ENCODE peak calls at places on chromosomes 13 and 19, in ten cellular contexts. One of them, this sample, is unnamed.

GRCh38 chr19:45667620-45668341 is at the start of gene GIPR:
- DNase-seq in GM23338: peak
- DNase-seq in mammary epithelial cell: peak
- DNase-seq in RWPE1: peak
- DNase-seq in stomach: peak
- DNase-seq in WERI-Rb-1: peak
- DNase-seq in adrenal gland: peak
- DNase-seq in cardiac muscle cell: peak
- DNase-seq in MM.1S: no peak
- DNase-seq in ascending aorta: no peak
- DNase-seq in this sample: peak

GRCh38 chr13:44732503-44733098 is 156.5 kb upstream of the TSC22D1 start:
- DNase-seq in ascending aorta: no peak
- DNase-seq in mammary epithelial cell: no peak
- DNase-seq in adrenal gland: no peak
- DNase-seq in GM23338: peak
- DNase-seq in WERI-Rb-1: no peak
- DNase-seq in cardiac muscle cell: peak
- DNase-seq in RWPE1: no peak
- DNase-seq in stomach: peak
- DNase-seq in MM.1S: no peak
- DNase-seq in this sample: no peak

GRCh38 chr19:49387936-49388372 is at the start of gene KASH5:
- DNase-seq in mammary epithelial cell: no peak
- DNase-seq in RWPE1: peak
- DNase-seq in GM23338: peak
- DNase-seq in ascending aorta: no peak
- DNase-seq in stomach: peak
- DNase-seq in WERI-Rb-1: no peak
- DNase-seq in MM.1S: peak
- DNase-seq in cardiac muscle cell: no peak
- DNase-seq in adrenal gland: peak
- DNase-seq in this sample: peak

GRCh38 chr19:55644191-55644833 is 863 bp downstream of the ZNF581 start:
- DNase-seq in GM23338: no peak
- DNase-seq in ascending aorta: no peak
- DNase-seq in RWPE1: no peak
- DNase-seq in stomach: no peak
- DNase-seq in MM.1S: no peak
- DNase-seq in adrenal gland: no peak
- DNase-seq in mammary epithelial cell: no peak
- DNase-seq in WERI-Rb-1: no peak
- DNase-seq in cardiac muscle cell: no peak
- DNase-seq in this sample: no peak

GRCh38 chr19:14368011-14368513 is 13.2 kb upstream of the ADGRE5 start:
- DNase-seq in WERI-Rb-1: no peak
- DNase-seq in stomach: no peak
- DNase-seq in GM23338: no peak
- DNase-seq in adrenal gland: no peak
- DNase-seq in MM.1S: peak
- DNase-seq in cardiac muscle cell: no peak
- DNase-seq in ascending aorta: no peak
- DNase-seq in mammary epithelial cell: no peak
- DNase-seq in RWPE1: no peak
- DNase-seq in this sample: no peak

GRCh38 chr13:113141591-113141950 is 16.9 kb upstream of the PROZ start:
- DNase-seq in cardiac muscle cell: no peak
- DNase-seq in adrenal gland: no peak
- DNase-seq in GM23338: no peak
- DNase-seq in MM.1S: no peak
- DNase-seq in ascending aorta: peak
- DNase-seq in RWPE1: no peak
- DNase-seq in WERI-Rb-1: peak
- DNase-seq in mammary epithelial cell: no peak
- DNase-seq in stomach: no peak
- DNase-seq in this sample: no peak

GRCh38 chr19:31070126-31070525 is 279.1 kb downstream of the TSHZ3 start:
- DNase-seq in cardiac muscle cell: no peak
- DNase-seq in WERI-Rb-1: no peak
- DNase-seq in stomach: no peak
- DNase-seq in adrenal gland: no peak
- DNase-seq in RWPE1: no peak
- DNase-seq in GM23338: no peak
- DNase-seq in ascending aorta: no peak
- DNase-seq in mammary epithelial cell: no peak
- DNase-seq in MM.1S: no peak
- DNase-seq in this sample: no peak

GRCh38 chr19:12703056-12703455 is 6.6 kb upstream of the FBXW9 start:
- DNase-seq in WERI-Rb-1: peak
- DNase-seq in stomach: no peak
- DNase-seq in mammary epithelial cell: peak
- DNase-seq in GM23338: peak
- DNase-seq in RWPE1: peak
- DNase-seq in MM.1S: no peak
- DNase-seq in ascending aorta: no peak
- DNase-seq in adrenal gland: no peak
- DNase-seq in cardiac muscle cell: peak
- DNase-seq in this sample: no peak

GRCh38 chr13:28494861-28495585 is at the start of gene FLT1:
- DNase-seq in mammary epithelial cell: peak
- DNase-seq in MM.1S: no peak
- DNase-seq in WERI-Rb-1: peak
- DNase-seq in RWPE1: no peak
- DNase-seq in cardiac muscle cell: peak
- DNase-seq in ascending aorta: peak
- DNase-seq in stomach: peak
- DNase-seq in GM23338: peak
- DNase-seq in adrenal gland: peak
- DNase-seq in this sample: peak

GRCh38 chr13:21326155-21327030 is 132.7 kb downstream of the ZDHHC20 start:
- DNase-seq in ascending aorta: no peak
- DNase-seq in adrenal gland: peak
- DNase-seq in WERI-Rb-1: no peak
- DNase-seq in MM.1S: no peak
- DNase-seq in mammary epithelial cell: peak
- DNase-seq in cardiac muscle cell: peak
- DNase-seq in stomach: peak
- DNase-seq in GM23338: peak
- DNase-seq in RWPE1: peak
- DNase-seq in this sample: peak

GRCh38 chr19:5624154-5624663 is 1.3 kb downstream of the SAFB start:
- DNase-seq in adrenal gland: peak
- DNase-seq in cardiac muscle cell: peak
- DNase-seq in RWPE1: no peak
- DNase-seq in WERI-Rb-1: no peak
- DNase-seq in mammary epithelial cell: no peak
- DNase-seq in ascending aorta: no peak
- DNase-seq in MM.1S: peak
- DNase-seq in stomach: peak
- DNase-seq in GM23338: peak
- DNase-seq in this sample: no peak

GRCh38 chr19:4639531-4640246 is 373 bp downstream of the TNFAIP8L1 start:
- DNase-seq in WERI-Rb-1: no peak
- DNase-seq in adrenal gland: peak
- DNase-seq in RWPE1: no peak
- DNase-seq in mammary epithelial cell: no peak
- DNase-seq in ascending aorta: no peak
- DNase-seq in cardiac muscle cell: no peak
- DNase-seq in stomach: no peak
- DNase-seq in MM.1S: no peak
- DNase-seq in GM23338: no peak
- DNase-seq in this sample: peak

GRCh38 chr13:79226938-79227337 is 179.1 kb downstream of the RBM26 start:
- DNase-seq in GM23338: peak
- DNase-seq in RWPE1: no peak
- DNase-seq in ascending aorta: no peak
- DNase-seq in cardiac muscle cell: peak
- DNase-seq in mammary epithelial cell: no peak
- DNase-seq in stomach: no peak
- DNase-seq in WERI-Rb-1: no peak
- DNase-seq in MM.1S: no peak
- DNase-seq in adrenal gland: no peak
- DNase-seq in this sample: no peak

GRCh38 chr13:37647038-37647650 is 48.6 kb upstream of the POSTN start:
- DNase-seq in WERI-Rb-1: no peak
- DNase-seq in stomach: no peak
- DNase-seq in GM23338: peak
- DNase-seq in mammary epithelial cell: no peak
- DNase-seq in RWPE1: no peak
- DNase-seq in ascending aorta: no peak
- DNase-seq in MM.1S: no peak
- DNase-seq in adrenal gland: no peak
- DNase-seq in cardiac muscle cell: peak
- DNase-seq in this sample: no peak

GRCh38 chr19:49196527-49197240 is 39.1 kb downstream of the TRPM4 start:
- DNase-seq in GM23338: peak
- DNase-seq in ascending aorta: no peak
- DNase-seq in WERI-Rb-1: no peak
- DNase-seq in stomach: no peak
- DNase-seq in cardiac muscle cell: no peak
- DNase-seq in MM.1S: no peak
- DNase-seq in RWPE1: no peak
- DNase-seq in adrenal gland: no peak
- DNase-seq in mammary epithelial cell: no peak
- DNase-seq in this sample: no peak

GRCh38 chr13:42048625-42049453 is at the start of gene DGKH:
- DNase-seq in GM23338: peak
- DNase-seq in RWPE1: peak
- DNase-seq in WERI-Rb-1: peak
- DNase-seq in cardiac muscle cell: peak
- DNase-seq in mammary epithelial cell: peak
- DNase-seq in MM.1S: peak
- DNase-seq in adrenal gland: peak
- DNase-seq in stomach: peak
- DNase-seq in ascending aorta: peak
- DNase-seq in this sample: peak
- TF ChIP-seq CTCF in GM23338: no peak
- TF ChIP-seq CTCF in RWPE1: peak
- TF ChIP-seq CTCF in WERI-Rb-1: no peak
- TF ChIP-seq CTCF in cardiac muscle cell: peak
- TF ChIP-seq CTCF in mammary epithelial cell: no peak
- TF ChIP-seq CTCF in MM.1S: peak
- TF ChIP-seq CTCF in adrenal gland: peak
- TF ChIP-seq CTCF in stomach: peak
- TF ChIP-seq CTCF in ascending aorta: no peak
- TF ChIP-seq CTCF in this sample: no peak

DNA sequence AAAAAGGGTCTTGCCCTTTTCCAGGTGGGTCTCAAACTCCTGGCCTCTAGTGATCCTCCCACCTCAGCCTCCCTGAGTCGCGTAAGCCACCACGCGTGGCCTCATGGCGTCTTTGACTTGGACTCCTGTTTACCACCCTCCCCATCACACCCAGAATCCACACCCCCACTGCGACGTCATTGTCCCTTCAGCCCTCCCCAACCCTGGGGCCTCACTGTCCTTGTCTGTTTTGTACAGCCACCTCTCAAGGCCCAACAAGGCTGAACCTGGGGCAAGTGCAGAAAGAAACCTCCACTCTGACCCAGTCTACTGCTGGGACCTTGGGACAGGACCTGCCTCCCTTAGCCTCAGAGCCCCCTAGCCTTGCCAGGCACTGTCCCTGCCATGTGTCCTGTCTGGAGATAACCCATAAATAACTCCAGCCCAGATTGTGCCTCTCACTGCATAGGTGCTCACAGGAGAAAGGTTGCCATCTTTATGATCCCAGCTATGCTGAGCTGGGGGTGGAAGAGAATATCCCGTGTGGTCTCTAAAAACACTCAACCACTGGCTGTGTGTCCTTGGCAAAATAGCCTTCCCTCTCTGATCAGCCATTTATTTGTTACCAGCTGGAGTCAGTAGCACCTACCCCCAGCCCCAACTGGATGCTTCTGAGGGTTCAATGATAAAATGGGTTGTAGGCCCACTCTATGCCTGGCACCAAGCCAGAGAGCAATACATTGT is 1.8 kb upstream of the IFI30 start:
- DNase-seq in stomach: no peak
- DNase-seq in mammary epithelial cell: no peak
- DNase-seq in MM.1S: peak
- DNase-seq in ascending aorta: no peak
- DNase-seq in WERI-Rb-1: no peak
- DNase-seq in cardiac muscle cell: no peak
- DNase-seq in adrenal gland: peak
- DNase-seq in GM23338: no peak
- DNase-seq in RWPE1: no peak
- DNase-seq in this sample: no peak
- H3K27ac ChIP-seq in stomach: peak
- H3K27ac ChIP-seq in mammary epithelial cell: no peak
- H3K27ac ChIP-seq in MM.1S: no peak
- H3K27ac ChIP-seq in ascending aorta: peak
- H3K27ac ChIP-seq in WERI-Rb-1: no peak
- H3K27ac ChIP-seq in cardiac muscle cell: no peak
- H3K27ac ChIP-seq in adrenal gland: peak
- H3K27ac ChIP-seq in GM23338: no peak
- H3K27ac ChIP-seq in RWPE1: peak
- H3K27ac ChIP-seq in this sample: no peak

DNA sequence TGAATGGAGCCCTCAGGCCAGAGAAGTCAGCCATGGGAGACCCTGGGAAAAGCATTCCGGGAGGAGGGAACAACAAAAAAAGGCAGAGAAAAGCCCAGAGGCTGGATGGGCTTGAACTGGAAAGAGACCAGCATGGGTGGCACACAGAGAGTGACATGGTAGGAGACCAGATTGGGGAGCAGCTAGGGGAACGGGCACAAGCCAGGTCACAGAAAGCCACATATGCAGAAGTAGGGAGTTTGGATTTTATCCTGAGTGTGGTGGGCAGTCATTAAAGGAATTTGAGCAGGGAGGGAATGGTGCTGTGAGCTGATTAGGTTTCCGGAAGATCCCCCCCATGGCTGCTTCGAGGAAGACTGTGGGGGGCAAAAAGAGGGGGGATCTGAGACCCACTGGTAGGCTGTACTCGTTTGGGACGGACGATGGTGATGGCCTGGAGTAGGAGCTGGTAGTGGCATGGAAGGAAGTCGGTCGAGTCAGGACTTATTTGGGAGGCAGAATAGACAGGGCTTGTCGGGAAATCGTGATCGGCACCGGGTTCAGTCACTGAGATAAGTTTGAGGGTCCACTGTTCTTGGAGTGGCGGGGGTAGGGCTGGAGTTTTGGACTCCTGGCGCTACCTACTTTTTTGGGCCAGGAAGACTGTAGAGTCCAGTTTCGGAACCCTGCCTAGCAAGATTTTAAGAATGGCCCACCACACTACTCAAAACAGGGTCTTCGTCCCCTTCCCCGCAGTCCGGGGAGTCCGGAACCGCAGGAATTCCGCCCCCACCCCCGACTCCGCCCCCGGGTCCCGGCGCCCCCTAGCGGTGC is 949 bp downstream of the SERTAD1 start:
- DNase-seq in RWPE1: no peak
- DNase-seq in ascending aorta: no peak
- DNase-seq in MM.1S: no peak
- DNase-seq in stomach: no peak
- DNase-seq in mammary epithelial cell: no peak
- DNase-seq in cardiac muscle cell: peak
- DNase-seq in GM23338: peak
- DNase-seq in adrenal gland: no peak
- DNase-seq in WERI-Rb-1: no peak
- DNase-seq in this sample: no peak
- TF ChIP-seq CTCF in RWPE1: peak
- TF ChIP-seq CTCF in ascending aorta: no peak
- TF ChIP-seq CTCF in MM.1S: no peak
- TF ChIP-seq CTCF in stomach: no peak
- TF ChIP-seq CTCF in mammary epithelial cell: no peak
- TF ChIP-seq CTCF in cardiac muscle cell: no peak
- TF ChIP-seq CTCF in GM23338: peak
- TF ChIP-seq CTCF in adrenal gland: no peak
- TF ChIP-seq CTCF in WERI-Rb-1: no peak
- TF ChIP-seq CTCF in this sample: no peak

GRCh38 chr19:41364546-41365391 is 820 bp upstream of the B9D2 start:
- DNase-seq in stomach: no peak
- DNase-seq in mammary epithelial cell: no peak
- DNase-seq in WERI-Rb-1: no peak
- DNase-seq in RWPE1: no peak
- DNase-seq in ascending aorta: no peak
- DNase-seq in MM.1S: no peak
- DNase-seq in adrenal gland: peak
- DNase-seq in GM23338: no peak
- DNase-seq in cardiac muscle cell: no peak
- DNase-seq in this sample: no peak
- H3K27ac ChIP-seq in stomach: peak
- H3K27ac ChIP-seq in mammary epithelial cell: peak
- H3K27ac ChIP-seq in WERI-Rb-1: peak
- H3K27ac ChIP-seq in RWPE1: peak
- H3K27ac ChIP-seq in ascending aorta: peak
- H3K27ac ChIP-seq in MM.1S: peak
- H3K27ac ChIP-seq in adrenal gland: peak
- H3K27ac ChIP-seq in GM23338: peak
- H3K27ac ChIP-seq in cardiac muscle cell: peak
- H3K27ac ChIP-seq in this sample: peak

This sample was measured in CD4-positive, alpha-beta T cell.